ENCODE peak calls at places on chromosomes 5 and 9, in four cellular contexts. A is osteoblast, Q is esophagus muscularis mucosa, N is cardiac fibroblast. W is an unnamed sample.
A peak's percentile ranks its signal among the peaks of the same experiment; 100 is the strongest.

GRCh38 chr5:134053840-134054338 is 49.1 kb upstream of the VDAC1 start:
- DNase-seq in A (peak; percentile 62), Q (no peak), N (peak; percentile 76), W (no peak)

GRCh38 chr9:88998506-88998905 is 7.2 kb downstream of the S1PR3 start:
- DNase-seq in A (no peak), Q (no peak), N (peak; percentile 56), W (no peak)

GRCh38 chr5:172533399-172534228 is 79.3 kb upstream of the SH3PXD2B start:
- DNase-seq in A (no peak), Q (peak; percentile 92), N (no peak), W (no peak)

GRCh38 chr5:143516249-143516648 is 112.8 kb upstream of the NR3C1 start:
- DNase-seq in A (no peak), Q (no peak), N (no peak), W (no peak)

GRCh38 chr5:76431779-76432178 is 28.7 kb downstream of the IQGAP2 start:
- DNase-seq in A (peak; percentile 17), Q (no peak), N (no peak), W (no peak)

GRCh38 chr9:13181652-13182051 is 97.8 kb downstream of the MPDZ start:
- DNase-seq in A (no peak), Q (no peak), N (no peak), W (no peak)

GRCh38 chr9:93646640-93647178 is 70.3 kb downstream of the PHF2 start:
- DNase-seq in A (no peak), Q (no peak), N (no peak), W (no peak)

GRCh38 chr5:143182901-143183820 is 220.3 kb downstream of the NR3C1 start:
- DNase-seq in A (peak; percentile 42), Q (no peak), N (peak; percentile 84), W (no peak)

GRCh38 chr5:153893809-153894208 is 144.9 kb downstream of the FAM114A2 start:
- DNase-seq in A (no peak), Q (peak; percentile 75), N (no peak), W (no peak)

GRCh38 chr9:135664801-135665794 is 2.0 kb downstream of the LCN9 start:
- DNase-seq in A (peak; percentile 78), Q (no peak), N (no peak), W (peak; percentile 43)

GRCh38 chr9:27054841-27055240 is 49.4 kb upstream of the LRRC19 start:
- DNase-seq in A (no peak), Q (no peak), N (no peak), W (no peak)

GRCh38 chr9:134303601-134304000 is 22.7 kb upstream of the RXRA start:
- DNase-seq in A (peak; percentile 4), Q (no peak), N (no peak), W (no peak)

GRCh38 chr9:109793196-109793595 is 13.2 kb downstream of the PALM2AKAP2 start:
- DNase-seq in A (peak; percentile 93), Q (no peak), N (peak; percentile 86), W (no peak)

GRCh38 chr5:52947208-52947607 is 41.9 kb upstream of the ITGA2 start:
- DNase-seq in A (no peak), Q (no peak), N (peak; percentile 26), W (no peak)
- H3K4me3 ChIP-seq in A (no peak overlapping the region), Q (no peak overlapping the region), N (no peak overlapping the region), W (no peak overlapping the region)

GRCh38 chr5:132821791-132822190 is 8.7 kb downstream of the SHROOM1 start:
- DNase-seq in A (peak; percentile 94), Q (no peak), N (peak; percentile 30), W (no peak)
- H3K4me3 ChIP-seq in A (no peak overlapping the region), Q (no peak overlapping the region), N (no peak overlapping the region), W (no peak overlapping the region)

GRCh38 chr5:170861855-170862766 is at the start of gene RANBP17:
- DNase-seq in A (peak; percentile 95), Q (no peak), N (peak; percentile 77), W (peak; percentile 95)
- H3K4me3 ChIP-seq in A (peak within 1 kb of the TSS; percentile 80), Q (peak within 1 kb of the TSS; percentile 69), N (peak within 1 kb of the TSS; percentile 69), W (peak within 1 kb of the TSS; percentile 94)

GRCh38 chr9:21560281-21560745 is 78.2 kb upstream of the IFNE start:
- DNase-seq in A (peak; percentile 62), Q (no peak), N (no peak), W (no peak)
- H3K4me3 ChIP-seq in A (peak overlapping the region; percentile 75), Q (peak overlapping the region; percentile 57), N (peak overlapping the region; percentile 81), W (peak overlapping the region; percentile 89)

DNA sequence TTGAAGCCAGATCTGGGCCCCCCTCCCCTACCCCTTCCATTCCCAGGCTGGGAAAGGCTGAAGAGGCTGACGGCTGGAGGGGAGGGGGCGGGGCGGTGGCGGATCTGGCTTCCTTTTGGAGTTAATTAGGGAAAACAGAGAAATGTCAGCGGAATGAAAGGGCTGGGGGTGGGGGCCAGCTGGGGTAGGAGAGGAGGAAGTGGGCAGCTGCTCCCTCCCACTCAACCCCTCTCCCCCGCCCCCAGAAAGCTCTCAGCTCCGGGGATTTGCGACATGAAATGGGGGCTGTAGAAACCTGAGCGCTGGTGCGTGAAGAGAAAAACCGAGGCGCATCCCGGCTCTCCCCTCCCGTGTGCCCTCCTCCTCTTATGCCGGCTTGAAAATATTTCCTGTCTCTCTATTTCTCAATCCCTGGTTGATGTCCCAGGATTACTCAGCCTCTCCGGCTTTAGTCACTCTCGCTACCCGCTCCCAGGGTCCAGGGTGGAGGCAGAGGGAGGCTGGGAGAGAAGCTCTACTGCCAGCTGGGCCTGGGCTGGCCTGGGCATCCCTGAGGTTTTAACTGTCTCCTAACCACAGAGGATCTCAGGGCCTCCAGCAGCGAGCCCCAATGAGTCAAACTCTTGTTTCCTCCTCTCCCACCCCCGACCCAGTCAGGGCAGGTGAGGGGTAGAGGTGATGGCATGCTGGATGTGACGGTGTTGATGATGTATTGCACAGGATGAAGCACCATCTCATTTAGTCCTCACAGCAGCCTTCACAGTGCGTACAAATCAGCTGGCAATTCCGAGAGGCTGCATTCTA is 20.1 kb downstream of the PCDHGC5 start:
- DNase-seq in A (peak; percentile 99), Q (no peak), N (peak; percentile 97), W (peak; percentile 91)
- H3K4me3 ChIP-seq in A (peak overlapping the region; percentile 62), Q (peak overlapping the region; percentile 48), N (peak overlapping the region; percentile 23), W (peak overlapping the region; percentile 13)

DNA sequence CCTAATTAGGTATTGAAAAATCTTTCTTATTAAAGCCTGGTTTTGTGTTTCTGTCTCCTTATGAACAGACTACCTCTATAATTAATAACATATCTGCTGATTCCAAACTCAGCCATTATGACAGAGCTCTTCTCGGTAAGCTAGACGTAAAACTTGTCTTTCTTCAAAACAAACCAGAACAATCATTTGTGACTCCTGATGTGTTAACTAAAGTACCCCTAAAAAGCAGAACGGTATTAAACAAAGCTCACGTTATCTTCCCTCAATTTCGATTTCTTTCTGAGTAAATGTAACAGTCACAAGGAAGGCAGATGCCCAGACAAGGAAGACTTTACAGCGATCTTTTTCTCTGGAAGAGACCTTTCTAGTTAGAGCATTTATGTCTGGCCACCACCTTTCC is 1.8 kb downstream of the SEMA5A start:
- DNase-seq in A (no peak), Q (no peak), N (no peak), W (no peak)
- H3K4me3 ChIP-seq in A (peak overlapping the region; percentile 92), Q (peak overlapping the region; percentile 74), N (peak overlapping the region; percentile 92), W (peak overlapping the region; percentile 26)

GRCh38 chr5:59275537-59276276 is 617.8 kb downstream of the PDE4D start:
- DNase-seq in A (peak; percentile 4), Q (no peak), N (peak; percentile 50), W (peak; percentile 3)

GRCh38 chr5:59276886-59277514 is 616.5 kb downstream of the PDE4D start:
- DNase-seq in A (no peak), Q (no peak), N (peak; percentile 14), W (no peak)

GRCh38 chr5:59274130-59274529 is 619.4 kb downstream of the PDE4D start:
- DNase-seq in A (no peak), Q (no peak), N (no peak), W (no peak)

GRCh38 chr5:59275170-59275536 is 618.4 kb downstream of the PDE4D start:
- DNase-seq in A (no peak), Q (no peak), N (no peak), W (no peak)

GRCh38 chr5:59276277-59276647 is 617.3 kb downstream of the PDE4D start:
- DNase-seq in A (no peak), Q (no peak), N (no peak), W (no peak)
- H3K4me3 ChIP-seq in A (peak overlapping the region; percentile 75), Q (peak overlapping the region; percentile 60), N (no peak overlapping the region), W (no peak overlapping the region)

W was measured in H7.